ENCODE peak calls at places on chromosomes 4 and X, in four cellular contexts. G, D, W and P are unnamed samples.

GRCh38 chrX:41481264-41482109 is 34.3 kb downstream of the NYX start:
- DNase-seq in G (no peak), D (no peak), W (no peak), P (no peak)

GRCh38 chr4:140653718-140654515 is 85.2 kb upstream of the UCP1 start:
- DNase-seq in G (no peak), D (no peak), W (no peak), P (peak)

GRCh38 chr4:107599841-107600240 is 120.2 kb downstream of the PAPSS1 start:
- DNase-seq in G (no peak), D (no peak), W (no peak), P (no peak)

GRCh38 chr4:3703677-3704521 is 62.3 kb upstream of the ADRA2C start:
- DNase-seq in G (peak), D (no peak), W (no peak), P (no peak)

GRCh38 chr4:6681191-6681590 is 12.5 kb upstream of the S100P start:
- DNase-seq in G (no peak), D (no peak), W (no peak), P (no peak)

GRCh38 chrX:65407157-65407626 is 127.4 kb downstream of the LAS1L start:
- DNase-seq in G (no peak), D (no peak), W (no peak), P (no peak)

GRCh38 chr4:162285753-162286152 is 122.0 kb upstream of the FSTL5 start:
- DNase-seq in G (no peak), D (no peak), W (no peak), P (no peak)

GRCh38 chr4:173834151-173834550 is 304.1 kb upstream of the HAND2 start:
- DNase-seq in G (no peak), D (no peak), W (no peak), P (no peak)

GRCh38 chrX:63656871-63657580 is 128.0 kb downstream of the ARHGEF9 start:
- DNase-seq in G (no peak), D (no peak), W (peak), P (no peak)

GRCh38 chrX:119763175-119763574 is 4.8 kb downstream of the SOWAHD start:
- DNase-seq in G (no peak), D (no peak), W (peak), P (peak)
- H3K4me3 ChIP-seq in G (no peak), D (no peak), W (no peak), P (no peak)

DNA sequence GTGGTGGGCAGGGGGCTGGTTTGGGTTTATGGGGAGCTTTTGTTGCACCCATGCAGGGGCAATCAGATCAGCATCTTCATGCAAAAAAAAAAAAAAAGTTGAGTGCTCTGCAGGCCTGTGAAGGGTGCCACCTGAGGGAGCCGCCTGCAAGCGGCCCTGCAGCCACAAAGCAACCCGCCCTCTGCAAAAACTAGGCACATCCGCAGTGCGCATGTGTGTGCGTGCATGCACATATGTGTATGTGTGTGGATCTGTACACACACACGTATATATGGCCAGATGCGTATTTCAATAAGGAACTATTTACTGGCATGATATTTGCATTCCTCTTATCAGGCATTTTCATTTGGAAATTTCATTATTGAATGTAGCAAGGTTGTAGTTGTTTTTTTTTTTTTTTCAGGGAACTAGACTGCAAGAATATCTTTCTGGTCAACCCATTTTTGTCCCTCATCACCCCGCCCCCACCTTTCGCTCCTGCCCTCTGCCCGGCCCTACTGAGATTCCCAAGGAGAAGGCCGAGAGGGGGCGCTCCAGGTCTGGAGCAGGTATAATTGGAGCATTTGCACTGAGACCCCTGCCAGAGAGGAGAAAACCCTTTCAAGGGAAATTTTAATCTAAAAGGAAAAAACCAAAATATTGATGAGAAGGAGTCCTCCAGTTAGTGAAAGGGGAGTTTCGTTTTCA is 18.1 kb downstream of the CCNQ start:
- DNase-seq in G (no peak), D (no peak), W (no peak), P (no peak)
- TF ChIP-seq CTCF in G (no peak), D (no peak), W (no peak), P (peak)

GRCh38 chr4:70654605-70655011 is 11.7 kb downstream of the JCHAIN start:
- DNase-seq in G (no peak), D (no peak), W (no peak), P (no peak)
- H3K4me3 ChIP-seq in G (no peak), D (no peak), W (no peak), P (no peak)

GRCh38 chrX:1248381-1249061 is 20.1 kb upstream of the CSF2RA start:
- DNase-seq in G (no peak), D (no peak), W (no peak), P (no peak)

GRCh38 chrX:1242901-1243402 is 25.7 kb upstream of the CSF2RA start:
- DNase-seq in G (no peak), D (no peak), W (no peak), P (no peak)

GRCh38 chrX:1239681-1240142 is 27.3 kb upstream of the CRLF2 start:
- DNase-seq in G (peak), D (peak), W (no peak), P (no peak)

GRCh38 chrX:1246816-1247215 is 21.8 kb upstream of the CSF2RA start:
- DNase-seq in G (no peak), D (peak), W (no peak), P (peak)

DNA sequence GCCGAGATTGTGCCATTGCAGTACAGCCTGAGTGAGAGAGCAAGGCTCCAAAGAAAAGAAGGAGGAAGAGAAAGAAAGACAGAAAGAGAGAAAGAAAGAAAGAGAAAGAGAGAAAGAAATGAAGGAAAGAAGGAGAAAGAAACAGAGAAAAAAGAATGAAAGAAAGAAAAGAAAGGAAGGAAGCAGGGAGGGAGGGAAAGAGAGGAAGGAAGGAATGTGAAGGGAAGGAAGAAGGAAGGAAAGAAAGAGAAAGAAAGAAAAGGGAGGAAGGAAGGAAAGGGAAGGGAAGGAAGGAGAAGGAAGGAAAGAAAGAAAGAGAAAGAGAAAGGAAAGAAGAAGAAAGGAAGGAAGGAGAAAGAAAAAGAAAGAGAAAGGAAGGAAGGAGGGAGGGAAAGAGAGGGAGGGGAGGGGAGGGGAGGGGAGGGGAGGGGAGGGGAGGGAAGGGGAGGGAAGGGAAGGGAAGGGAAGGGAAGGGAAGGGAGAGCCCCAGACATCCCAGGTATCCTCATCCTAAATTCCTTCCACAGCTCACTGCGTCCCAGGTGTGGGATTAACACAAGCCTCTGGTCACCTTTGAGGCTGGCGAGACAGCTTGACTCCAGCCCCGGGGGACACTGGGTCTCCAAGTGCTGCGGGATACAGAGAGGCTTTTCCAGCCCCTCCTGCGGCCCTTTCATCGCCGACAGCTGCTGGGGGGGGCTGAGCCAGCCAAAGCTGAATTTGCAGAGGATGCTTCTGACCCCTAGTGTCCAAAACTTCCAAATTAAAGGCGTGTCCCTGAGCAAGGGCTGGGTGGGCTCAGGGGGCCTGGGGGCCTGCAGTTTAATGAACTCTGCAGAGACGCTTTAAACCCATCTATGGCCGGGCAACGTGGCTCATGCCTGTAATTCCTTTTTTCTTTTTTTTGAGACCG is 24.2 kb upstream of the CSF2RA start:
- DNase-seq in G (no peak), D (no peak), W (no peak), P (no peak)
- TF ChIP-seq CTCF in G (no peak), D (no peak), W (no peak), P (no peak)

DNA sequence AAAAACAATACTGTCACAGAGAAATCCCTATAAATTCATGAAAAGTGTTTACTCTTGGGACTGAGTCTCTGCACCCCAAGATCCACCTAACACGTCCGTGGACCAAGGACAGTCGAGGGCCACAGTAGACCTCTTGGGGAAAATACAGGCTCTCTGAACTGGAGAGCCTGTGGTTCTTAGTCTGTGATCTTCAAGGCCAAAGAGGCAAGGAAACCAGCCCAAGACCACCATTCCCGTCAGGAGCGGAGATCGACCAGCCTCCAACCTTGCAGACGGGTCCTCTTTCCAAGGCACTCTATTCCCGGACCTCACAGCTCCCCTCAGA is 1.6 kb upstream of the APBB2 start:
- DNase-seq in G (no peak), D (no peak), W (no peak), P (no peak)
- H3K4me3 ChIP-seq in G (peak), D (peak), W (peak), P (peak)

GRCh38 chr4:8117278-8117682 is 41.3 kb downstream of the ABLIM2 start:
- DNase-seq in G (no peak), D (peak), W (no peak), P (no peak)
- TF ChIP-seq CTCF in G (no peak), D (no peak), W (no peak), P (no peak)

DNA sequence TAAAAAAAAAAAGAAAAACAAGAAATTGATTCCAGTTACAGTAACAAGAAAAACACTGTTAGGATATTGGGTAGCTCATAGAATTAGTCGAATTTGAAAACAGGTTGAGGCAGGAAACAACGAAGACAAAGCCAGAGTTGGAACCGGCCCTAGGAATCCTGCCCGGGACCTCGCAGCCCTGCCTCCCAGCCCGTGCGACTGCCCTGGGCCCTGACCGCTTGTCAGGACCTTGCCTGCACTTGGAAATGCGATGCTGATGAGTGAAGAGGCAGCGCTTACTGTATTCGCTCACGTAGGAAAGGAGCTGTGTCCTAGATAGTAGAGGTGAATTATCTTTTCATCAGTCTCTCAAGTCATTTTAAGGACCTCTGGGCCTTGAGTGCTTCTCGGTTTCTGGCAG is 611.7 kb upstream of the FAT1 start:
- DNase-seq in G (no peak), D (no peak), W (no peak), P (no peak)
- H3K4me3 ChIP-seq in G (no peak), D (no peak), W (no peak), P (no peak)